ENCODE peak calls at places on chromosome 7, in six cellular contexts. One of them, this sample, is unnamed.

GRCh38 chr7:100942038-100942774 is 7.1 kb upstream of the MUC3A start:
- DNase-seq in mesendoderm: no peak
- DNase-seq in mesenchymal stem cell: no peak
- DNase-seq in H1: no peak
- DNase-seq in neuronal stem cell: no peak
- DNase-seq in IMR-90: no peak
- DNase-seq in this sample: no peak

GRCh38 chr7:129502708-129503685 is 666 bp downstream of the SMKR1 start:
- DNase-seq in H1: no peak
- DNase-seq in IMR-90: no peak
- DNase-seq in mesendoderm: peak; percentile 63
- DNase-seq in neuronal stem cell: peak; percentile 43
- DNase-seq in mesenchymal stem cell: peak; percentile 14
- DNase-seq in this sample: peak; percentile 60

GRCh38 chr7:44637788-44638594 is 31.6 kb downstream of the OGDH start:
- DNase-seq in H1: no peak
- DNase-seq in mesenchymal stem cell: peak; percentile 95
- DNase-seq in IMR-90: peak; percentile 89
- DNase-seq in mesendoderm: no peak
- DNase-seq in neuronal stem cell: no peak
- DNase-seq in this sample: no peak

GRCh38 chr7:140263277-140263676 is 86.5 kb upstream of the KDM7A start:
- DNase-seq in IMR-90: no peak
- DNase-seq in mesendoderm: no peak
- DNase-seq in mesenchymal stem cell: no peak
- DNase-seq in H1: no peak
- DNase-seq in neuronal stem cell: no peak
- DNase-seq in this sample: no peak

GRCh38 chr7:86913709-86914108 is 145.7 kb downstream of the ELAPOR2 start:
- DNase-seq in mesenchymal stem cell: no peak
- DNase-seq in neuronal stem cell: no peak
- DNase-seq in IMR-90: peak; percentile 3
- DNase-seq in mesendoderm: no peak
- DNase-seq in H1: no peak
- DNase-seq in this sample: no peak

GRCh38 chr7:26413007-26413691 is 121.5 kb downstream of the SNX10 start:
- DNase-seq in mesenchymal stem cell: no peak
- DNase-seq in mesendoderm: no peak
- DNase-seq in H1: no peak
- DNase-seq in IMR-90: no peak
- DNase-seq in neuronal stem cell: no peak
- DNase-seq in this sample: no peak

GRCh38 chr7:157676001-157676400 is 339.2 kb downstream of the DNAJB6 start:
- DNase-seq in IMR-90: no peak
- DNase-seq in mesenchymal stem cell: no peak
- DNase-seq in H1: no peak
- DNase-seq in mesendoderm: no peak
- DNase-seq in neuronal stem cell: no peak
- DNase-seq in this sample: peak; percentile 52

GRCh38 chr7:116577320-116577871 is 52.6 kb downstream of the CAV1 start:
- DNase-seq in mesendoderm: no peak
- DNase-seq in mesenchymal stem cell: no peak
- DNase-seq in neuronal stem cell: no peak
- DNase-seq in H1: no peak
- DNase-seq in IMR-90: peak; percentile 62
- DNase-seq in this sample: no peak

GRCh38 chr7:138668946-138669345 is 32.2 kb downstream of the SVOPL start:
- DNase-seq in mesenchymal stem cell: no peak
- DNase-seq in mesendoderm: no peak
- DNase-seq in IMR-90: no peak
- DNase-seq in H1: no peak
- DNase-seq in neuronal stem cell: no peak
- DNase-seq in this sample: no peak

GRCh38 chr7:29284586-29285450 is 90.2 kb downstream of the CHN2 start:
- DNase-seq in neuronal stem cell: no peak
- DNase-seq in mesenchymal stem cell: no peak
- DNase-seq in H1: no peak
- DNase-seq in IMR-90: no peak
- DNase-seq in mesendoderm: no peak
- DNase-seq in this sample: no peak

GRCh38 chr7:85185355-85186082 is 1.3 kb downstream of the SEMA3D start:
- DNase-seq in IMR-90: peak; percentile 61
- DNase-seq in mesendoderm: peak; percentile 80
- DNase-seq in H1: no peak
- DNase-seq in mesenchymal stem cell: peak; percentile 72
- DNase-seq in neuronal stem cell: peak; percentile 52
- DNase-seq in this sample: peak; percentile 50

GRCh38 chr7:12062062-12062461 is 149.0 kb upstream of the TMEM106B start:
- DNase-seq in H1: no peak
- DNase-seq in IMR-90: no peak
- DNase-seq in mesendoderm: peak; percentile 16
- DNase-seq in neuronal stem cell: no peak
- DNase-seq in mesenchymal stem cell: no peak
- DNase-seq in this sample: no peak

GRCh38 chr7:130297628-130298027 is 4.7 kb downstream of the CPA4 start:
- DNase-seq in IMR-90: no peak
- DNase-seq in neuronal stem cell: no peak
- DNase-seq in mesendoderm: no peak
- DNase-seq in H1: no peak
- DNase-seq in mesenchymal stem cell: no peak
- DNase-seq in this sample: no peak

GRCh38 chr7:7746419-7746818 is 28.0 kb upstream of the RPA3 start:
- DNase-seq in H1: no peak
- DNase-seq in mesenchymal stem cell: no peak
- DNase-seq in IMR-90: no peak
- DNase-seq in mesendoderm: no peak
- DNase-seq in neuronal stem cell: no peak
- DNase-seq in this sample: no peak

GRCh38 chr7:38040831-38041230 is 120.4 kb downstream of the EPDR1 start:
- DNase-seq in H1: no peak
- DNase-seq in mesenchymal stem cell: no peak
- DNase-seq in IMR-90: no peak
- DNase-seq in mesendoderm: no peak
- DNase-seq in neuronal stem cell: no peak
- DNase-seq in this sample: no peak

GRCh38 chr7:45912972-45913371 is 8.1 kb downstream of the IGFBP3 start:
- DNase-seq in mesenchymal stem cell: no peak
- DNase-seq in IMR-90: no peak
- DNase-seq in mesendoderm: no peak
- DNase-seq in H1: no peak
- DNase-seq in neuronal stem cell: no peak
- DNase-seq in this sample: no peak

GRCh38 chr7:66250711-66251110 is 45.6 kb downstream of the TPST1 start:
- DNase-seq in neuronal stem cell: no peak
- DNase-seq in mesendoderm: no peak
- DNase-seq in IMR-90: peak; percentile 95
- DNase-seq in mesenchymal stem cell: peak; percentile 95
- DNase-seq in H1: no peak
- DNase-seq in this sample: no peak

GRCh38 chr7:130921391-130922180 is 187.6 kb upstream of the KLF14 start:
- DNase-seq in mesendoderm: no peak
- DNase-seq in neuronal stem cell: peak; percentile 82
- DNase-seq in IMR-90: peak; percentile 85
- DNase-seq in H1: no peak
- DNase-seq in mesenchymal stem cell: no peak
- DNase-seq in this sample: no peak

GRCh38 chr7:15686957-15687644 is 618 bp upstream of the MEOX2 start:
- DNase-seq in mesendoderm: peak; percentile 11
- DNase-seq in mesenchymal stem cell: no peak
- DNase-seq in neuronal stem cell: peak; percentile 12
- DNase-seq in H1: no peak
- DNase-seq in IMR-90: no peak
- DNase-seq in this sample: peak; percentile 36

GRCh38 chr7:95602421-95602820 is 6.1 kb upstream of the PDK4 start:
- DNase-seq in IMR-90: no peak
- DNase-seq in mesendoderm: no peak
- DNase-seq in H1: no peak
- DNase-seq in neuronal stem cell: no peak
- DNase-seq in mesenchymal stem cell: no peak
- DNase-seq in this sample: no peak

GRCh38 chr7:27753863-27754262 is 13.9 kb downstream of the TAX1BP1 start:
- DNase-seq in IMR-90: no peak
- DNase-seq in mesendoderm: no peak
- DNase-seq in neuronal stem cell: no peak
- DNase-seq in mesenchymal stem cell: no peak
- DNase-seq in H1: no peak
- DNase-seq in this sample: no peak

GRCh38 chr7:101984997-101985645 is 167.7 kb downstream of the CUX1 start:
- DNase-seq in H1: no peak
- DNase-seq in mesendoderm: no peak
- DNase-seq in IMR-90: no peak
- DNase-seq in mesenchymal stem cell: no peak
- DNase-seq in neuronal stem cell: no peak
- DNase-seq in this sample: no peak

GRCh38 chr7:143172354-143172753 is 10.9 kb upstream of the TAS2R39 start:
- DNase-seq in neuronal stem cell: no peak
- DNase-seq in IMR-90: no peak
- DNase-seq in H1: no peak
- DNase-seq in mesenchymal stem cell: no peak
- DNase-seq in mesendoderm: no peak
- DNase-seq in this sample: no peak

GRCh38 chr7:20299647-20300312 is 30.9 kb upstream of the ITGB8 start:
- DNase-seq in IMR-90: peak; percentile 45
- DNase-seq in H1: no peak
- DNase-seq in mesenchymal stem cell: peak; percentile 54
- DNase-seq in neuronal stem cell: no peak
- DNase-seq in mesendoderm: no peak
- DNase-seq in this sample: no peak

GRCh38 chr7:95628831-95629439 is 32.6 kb upstream of the PDK4 start:
- DNase-seq in IMR-90: peak; percentile 13
- DNase-seq in H1: no peak
- DNase-seq in neuronal stem cell: no peak
- DNase-seq in mesenchymal stem cell: peak; percentile 59
- DNase-seq in mesendoderm: no peak
- DNase-seq in this sample: no peak

GRCh38 chr7:98569606-98570337 is 47.3 kb upstream of the NPTX2 start:
- DNase-seq in mesendoderm: no peak
- DNase-seq in H1: no peak
- DNase-seq in neuronal stem cell: no peak
- DNase-seq in mesenchymal stem cell: no peak
- DNase-seq in IMR-90: no peak
- DNase-seq in this sample: no peak

GRCh38 chr7:46522354-46522906 is 601.4 kb upstream of the IGFBP3 start:
- DNase-seq in mesenchymal stem cell: no peak
- DNase-seq in H1: no peak
- DNase-seq in mesendoderm: no peak
- DNase-seq in neuronal stem cell: no peak
- DNase-seq in IMR-90: no peak
- DNase-seq in this sample: no peak

GRCh38 chr7:81887098-81887497 is 117.3 kb upstream of the HGF start:
- DNase-seq in mesendoderm: no peak
- DNase-seq in H1: no peak
- DNase-seq in IMR-90: peak; percentile 50
- DNase-seq in mesenchymal stem cell: no peak
- DNase-seq in neuronal stem cell: no peak
- DNase-seq in this sample: no peak

GRCh38 chr7:157568785-157569584 is 232.2 kb downstream of the DNAJB6 start:
- DNase-seq in mesendoderm: peak; percentile 74
- DNase-seq in neuronal stem cell: peak; percentile 26
- DNase-seq in mesenchymal stem cell: peak; percentile 8
- DNase-seq in H1: no peak
- DNase-seq in IMR-90: no peak
- DNase-seq in this sample: peak; percentile 63

GRCh38 chr7:118195837-118196474 is 12.0 kb downstream of the LSM8 start:
- DNase-seq in mesenchymal stem cell: peak; percentile 68
- DNase-seq in mesendoderm: peak; percentile 59
- DNase-seq in H1: no peak
- DNase-seq in IMR-90: peak; percentile 70
- DNase-seq in neuronal stem cell: peak; percentile 37
- DNase-seq in this sample: no peak

GRCh38 chr7:150955519-150956394 is 22.4 kb downstream of the KCNH2 start:
- DNase-seq in mesenchymal stem cell: no peak
- DNase-seq in H1: no peak
- DNase-seq in mesendoderm: peak; percentile 49
- DNase-seq in IMR-90: peak; percentile 15
- DNase-seq in neuronal stem cell: no peak
- DNase-seq in this sample: no peak

DNA sequence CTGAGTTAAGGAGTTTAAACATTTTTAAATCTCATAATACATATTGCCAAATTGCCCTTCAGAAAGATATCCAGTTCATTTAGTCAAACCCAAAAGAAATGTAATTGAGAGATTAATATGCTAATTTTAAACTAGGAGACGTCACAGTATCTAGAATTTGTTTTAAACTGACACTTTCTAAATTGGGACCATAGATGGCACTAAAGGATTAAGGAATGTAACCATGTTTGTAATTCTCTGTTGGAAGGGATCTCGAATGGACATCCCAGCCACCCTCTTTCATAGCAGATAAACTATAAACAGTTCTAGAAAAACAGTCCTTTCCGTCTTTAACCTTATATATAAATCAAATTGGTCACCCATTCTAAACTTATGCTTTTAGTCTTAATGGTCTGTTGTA is 30.0 kb upstream of the SAMD9L start:
- DNase-seq in IMR-90: peak; percentile 23
- DNase-seq in H1: no peak
- DNase-seq in neuronal stem cell: no peak
- DNase-seq in mesenchymal stem cell: peak; percentile 4
- DNase-seq in mesendoderm: no peak
- DNase-seq in this sample: no peak
- H2BK15ac ChIP-seq in IMR-90: no peak overlapping the region
- H2BK15ac ChIP-seq in H1: no peak overlapping the region
- H2BK15ac ChIP-seq in neuronal stem cell: no peak overlapping the region
- H2BK15ac ChIP-seq in mesenchymal stem cell: no peak overlapping the region
- H2BK15ac ChIP-seq in mesendoderm: no peak overlapping the region
- H2BK15ac ChIP-seq in this sample: no peak overlapping the region

GRCh38 chr7:2649139-2649838 is 17.5 kb downstream of the TTYH3 start:
- DNase-seq in neuronal stem cell: no peak
- DNase-seq in IMR-90: no peak
- DNase-seq in mesendoderm: no peak
- DNase-seq in mesenchymal stem cell: no peak
- DNase-seq in H1: no peak
- DNase-seq in this sample: no peak
- H2BK15ac ChIP-seq in neuronal stem cell: no peak overlapping the region
- H2BK15ac ChIP-seq in IMR-90: no peak overlapping the region
- H2BK15ac ChIP-seq in mesendoderm: no peak overlapping the region
- H2BK15ac ChIP-seq in mesenchymal stem cell: no peak overlapping the region
- H2BK15ac ChIP-seq in H1: no peak overlapping the region
- H2BK15ac ChIP-seq in this sample: no peak overlapping the region

GRCh38 chr7:35694161-35694783 is 663 bp downstream of the HERPUD2 start:
- DNase-seq in IMR-90: peak; percentile 4
- DNase-seq in H1: no peak
- DNase-seq in mesendoderm: no peak
- DNase-seq in mesenchymal stem cell: peak; percentile 51
- DNase-seq in neuronal stem cell: no peak
- DNase-seq in this sample: no peak
- H2BK15ac ChIP-seq in IMR-90: peak overlapping the region; percentile 29
- H2BK15ac ChIP-seq in H1: no peak overlapping the region
- H2BK15ac ChIP-seq in mesendoderm: no peak overlapping the region
- H2BK15ac ChIP-seq in mesenchymal stem cell: peak overlapping the region; percentile 99
- H2BK15ac ChIP-seq in neuronal stem cell: peak overlapping the region; percentile 90
- H2BK15ac ChIP-seq in this sample: no peak overlapping the region

DNA sequence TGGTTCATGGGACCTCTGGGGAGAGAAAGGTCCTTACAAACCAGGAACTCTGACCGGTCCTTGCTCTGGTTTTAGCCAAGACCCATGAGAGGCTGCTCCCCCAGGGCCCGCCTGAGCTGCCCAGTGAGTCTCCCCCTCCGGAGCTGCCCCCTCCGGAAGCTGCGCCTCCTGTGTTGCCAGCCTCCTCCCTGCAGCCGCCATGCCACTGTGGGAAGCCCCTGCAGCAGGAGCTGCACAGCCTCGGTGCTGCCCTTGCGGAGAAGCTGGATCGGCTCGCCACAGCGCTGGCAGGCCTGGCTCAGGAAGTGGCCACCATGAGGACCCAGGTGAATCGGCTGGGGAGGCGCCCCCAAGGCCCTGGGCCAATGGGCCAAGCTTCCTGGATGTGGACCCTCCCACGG is 40.3 kb downstream of the ZNF467 start:
- DNase-seq in neuronal stem cell: no peak
- DNase-seq in H1: no peak
- DNase-seq in mesendoderm: no peak
- DNase-seq in mesenchymal stem cell: no peak
- DNase-seq in IMR-90: no peak
- DNase-seq in this sample: peak; percentile 25
- H2BK15ac ChIP-seq in neuronal stem cell: no peak overlapping the region
- H2BK15ac ChIP-seq in H1: no peak overlapping the region
- H2BK15ac ChIP-seq in mesendoderm: no peak overlapping the region
- H2BK15ac ChIP-seq in mesenchymal stem cell: no peak overlapping the region
- H2BK15ac ChIP-seq in IMR-90: no peak overlapping the region
- H2BK15ac ChIP-seq in this sample: no peak overlapping the region

This sample was measured in H9.